ENCODE peak calls at places on chromosomes 4 and X, in four cellular contexts. Q is CD8-positive, alpha-beta memory T cell; V is neural crest cell; G is cardiac fibroblast. E is an unnamed sample.

GRCh38 chr4:33494150-33494549 is 2750.2 kb downstream of the ARAP2 start:
- DNase-seq in G (peak; percentile 56), V (no peak), Q (no peak), E (no peak)

GRCh38 chr4:139609647-139610046 is 53.6 kb upstream of the SETD7 start:
- DNase-seq in V (no peak), G (peak; percentile 31), Q (no peak), E (no peak)

GRCh38 chrX:133726211-133726630 is 259.2 kb downstream of the GPC3 start:
- DNase-seq in G (peak; percentile 52), V (no peak), Q (no peak), E (no peak)

GRCh38 chr4:175850240-175850639 is 38.2 kb upstream of the GPM6A start:
- DNase-seq in Q (no peak), V (no peak), G (no peak), E (no peak)

GRCh38 chr4:2135083-2135482 is 76.0 kb downstream of the NAT8L start:
- DNase-seq in Q (no peak), G (peak; percentile 77), V (no peak), E (no peak)

GRCh38 chr4:78651250-78651860 is 99.8 kb downstream of the ANXA3 start:
- DNase-seq in Q (no peak), V (no peak), G (no peak), E (no peak)

GRCh38 chrX:68719904-68720614 is 72.6 kb downstream of the STARD8 start:
- DNase-seq in G (no peak), V (no peak), Q (no peak), E (no peak)

GRCh38 chr4:78653655-78654054 is 102.1 kb downstream of the ANXA3 start:
- DNase-seq in Q (no peak), G (no peak), V (no peak), E (no peak)

GRCh38 chr4:31051565-31051964 is 331.4 kb downstream of the PCDH7 start:
- DNase-seq in Q (no peak), V (no peak), G (no peak), E (no peak)

GRCh38 chr4:111595456-111595855 is 549.8 kb upstream of the FAM241A start:
- DNase-seq in V (no peak), Q (no peak), G (no peak), E (no peak)

GRCh38 chrX:130539721-130540321 is 138.0 kb downstream of the RBMX2 start:
- DNase-seq in G (peak; percentile 61), V (peak; percentile 57), Q (no peak), E (peak; percentile 18)

GRCh38 chr4:74675673-74676279 is 118.5 kb downstream of the BTC start:
- DNase-seq in G (peak; percentile 82), V (peak; percentile 6), Q (no peak), E (no peak)

GRCh38 chrX:88612870-88613329 is 134.1 kb upstream of the CPXCR1 start:
- DNase-seq in V (no peak), G (peak; percentile 16), Q (no peak), E (no peak)

GRCh38 chr4:92241094-92241493 is 62.7 kb upstream of the GRID2 start:
- DNase-seq in G (peak; percentile 34), Q (no peak), V (no peak), E (no peak)

GRCh38 chr4:75919914-75920313 is 17.7 kb upstream of the PPEF2 start:
- DNase-seq in Q (no peak), V (no peak), G (peak; percentile 85), E (peak; percentile 26)

GRCh38 chr4:14415146-14415545 is 587.1 kb upstream of the CPEB2 start:
- DNase-seq in V (no peak), Q (no peak), G (peak; percentile 51), E (no peak)

GRCh38 chr4:29319663-29320340 is 1400.4 kb upstream of the PCDH7 start:
- DNase-seq in Q (no peak), V (no peak), G (no peak), E (no peak)

GRCh38 chr4:155587766-155588165 is 78.9 kb upstream of the GUCY1A1 start:
- DNase-seq in Q (no peak), V (no peak), G (no peak), E (no peak)

GRCh38 chr4:26204249-26204825 is 116.5 kb upstream of the RBPJ start:
- DNase-seq in G (no peak), Q (no peak), V (no peak), E (no peak)

GRCh38 chr4:101464596-101464995 is 117.3 kb upstream of the PPP3CA start:
- DNase-seq in Q (no peak), V (no peak), G (no peak), E (no peak)

GRCh38 chr4:127988638-127989037 is 23.4 kb downstream of the ABHD18 start:
- DNase-seq in V (no peak), G (no peak), Q (no peak), E (no peak)

GRCh38 chr4:38782452-38783108 is at the start of gene TLR10:
- DNase-seq in Q (peak; percentile 11), V (peak; percentile 36), G (peak; percentile 63), E (no peak)

GRCh38 chr4:127997534-127998388 is 32.6 kb downstream of the ABHD18 start:
- DNase-seq in G (peak; percentile 59), V (no peak), Q (no peak), E (no peak)

GRCh38 chr4:64911846-64912245 is 502.6 kb upstream of the TECRL start:
- DNase-seq in Q (no peak), V (no peak), G (no peak), E (no peak)

GRCh38 chr4:89056953-89057398 is at the start of gene FAM13A:
- DNase-seq in V (peak; percentile 52), G (peak; percentile 98), Q (no peak), E (peak; percentile 68)

GRCh38 chr4:151340751-151341385 is 15.5 kb upstream of the SH3D19 start:
- DNase-seq in G (no peak), Q (no peak), V (no peak), E (no peak)

E was measured in left ventricle myocardium inferior.